ENCODE peak calls at places on chromosome 14, in eight cellular contexts. R, I, K, O, A, Q, H and L are unnamed samples.

GRCh38 chr14:63745272-63745671 is 17.4 kb upstream of the SGPP1 start:
- DNase-seq in K (no peak), Q (no peak), I (no peak), H (no peak), R (no peak), A (no peak), O (no peak), L (no peak)

GRCh38 chr14:76947078-76947837 is 81.2 kb downstream of the IRF2BPL start:
- DNase-seq in R (peak), I (peak), O (peak), A (peak), H (peak), Q (peak), K (peak), L (no peak)

GRCh38 chr14:52131640-52132320 is 62.9 kb upstream of the NID2 start:
- DNase-seq in K (peak), A (peak), O (peak), R (peak), Q (peak), I (peak), H (peak), L (no peak)

GRCh38 chr14:103155013-103155412 is 31.8 kb downstream of the TNFAIP2 start:
- DNase-seq in H (no peak), Q (no peak), K (peak), I (peak), O (peak), A (no peak), R (peak), L (no peak)

GRCh38 chr14:68146812-68147211 is 327.2 kb downstream of the RAD51B start:
- DNase-seq in H (no peak), K (peak), R (no peak), A (peak), O (no peak), Q (no peak), I (no peak), L (no peak)

GRCh38 chr14:64720190-64720589 is 16.0 kb downstream of the PLEKHG3 start:
- DNase-seq in H (no peak), Q (no peak), O (no peak), K (peak), A (peak), R (peak), I (peak), L (no peak)

GRCh38 chr14:21965042-21965441 is 291.4 kb upstream of the OR4E1 start:
- DNase-seq in A (no peak), H (no peak), I (no peak), K (no peak), Q (no peak), O (no peak), R (no peak), L (no peak)

GRCh38 chr14:53306267-53306721 is 153.2 kb upstream of the DDHD1 start:
- DNase-seq in R (peak), Q (peak), O (peak), K (no peak), H (peak), I (peak), A (no peak), L (no peak)

GRCh38 chr14:74712499-74713394 is at the start of the genes AREL1 and FCF1:
- DNase-seq in I (peak), O (peak), R (peak), H (peak), K (peak), A (peak), Q (peak), L (peak)

GRCh38 chr14:92793709-92794546 is at the start of gene GOLGA5:
- DNase-seq in H (peak), R (peak), Q (peak), O (peak), A (peak), I (peak), K (peak), L (peak)
- TF ChIP-seq CTCF in H (no peak), R (no peak), Q (no peak), O (no peak), A (no peak), I (peak), K (peak), L (no peak)

GRCh38 chr14:35689000-35689460 is 120.1 kb downstream of the RALGAPA1 start:
- DNase-seq in A (no peak), R (no peak), O (no peak), H (no peak), K (no peak), I (no peak), Q (no peak), L (no peak)

GRCh38 chr14:35682802-35683201 is 126.3 kb downstream of the RALGAPA1 start:
- DNase-seq in R (no peak), A (no peak), I (no peak), K (no peak), Q (no peak), O (no peak), H (no peak), L (no peak)

GRCh38 chr14:35688427-35688826 is 120.7 kb downstream of the RALGAPA1 start:
- DNase-seq in H (no peak), Q (no peak), I (no peak), R (no peak), O (no peak), K (no peak), A (no peak), L (no peak)

GRCh38 chr14:35687335-35687939 is 121.7 kb downstream of the RALGAPA1 start:
- DNase-seq in A (no peak), H (peak), R (peak), Q (no peak), K (no peak), O (peak), I (no peak), L (no peak)
- TF ChIP-seq CTCF in A (peak), H (peak), R (peak), Q (peak), K (peak), O (peak), I (peak), L (no peak)

GRCh38 chr14:106308839-106309389 is 782.5 kb downstream of the TMEM121 start:
- DNase-seq in Q (no peak), O (no peak), I (no peak), R (peak), A (no peak), K (no peak), H (peak), L (no peak)
- TF ChIP-seq CTCF in Q (peak), O (peak), I (no peak), R (peak), A (no peak), K (no peak), H (peak), L (no peak)

DNA sequence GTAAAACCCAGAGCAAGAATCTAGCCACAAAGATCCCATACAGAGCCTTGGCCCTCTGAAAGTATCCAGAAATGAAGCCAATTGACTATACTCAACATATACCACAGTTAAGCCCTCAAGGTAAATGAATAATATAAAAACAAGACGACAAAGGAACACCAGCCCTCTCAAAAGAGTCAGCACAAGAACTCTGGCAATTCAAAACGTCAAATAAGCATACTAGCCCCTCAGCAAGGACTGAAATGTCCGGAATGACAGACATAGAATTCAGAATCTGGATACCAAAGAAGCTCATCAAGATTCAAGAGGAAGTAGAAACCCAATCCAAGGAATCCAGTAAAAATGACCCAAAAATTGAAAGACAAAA is 49.9 kb downstream of the GTF2A1 start:
- DNase-seq in K (no peak), Q (no peak), R (no peak), H (no peak), A (no peak), O (no peak), I (no peak), L (no peak)
- TF ChIP-seq CTCF in K (no peak), Q (no peak), R (no peak), H (peak), A (no peak), O (no peak), I (peak), L (no peak)

GRCh38 chr14:75794615-75795038 is 133.6 kb downstream of the TTLL5 start:
- DNase-seq in O (no peak), Q (no peak), A (peak), I (no peak), K (no peak), R (no peak), H (no peak), L (no peak)
- TF ChIP-seq CTCF in O (no peak), Q (no peak), A (peak), I (peak), K (peak), R (peak), H (no peak), L (peak)